ENCODE peak calls at places on chromosomes 3 and 15, in seven cellular contexts. S is MM.1S, K is heart left ventricle, R is cardiac fibroblast, X is Calu3, O is thyroid gland, D is mammary epithelial cell. A is an unnamed sample.

GRCh38 chr15:76333720-76334437 is 2.7 kb upstream of the ISL2 start:
- DNase-seq in S (no peak), K (no peak), R (no peak), X (peak; percentile 50), O (no peak), D (no peak), A (peak; percentile 37)

GRCh38 chr15:84715442-84716035 is 400 bp downstream of the SEC11A start:
- DNase-seq in S (peak; percentile 27), K (peak; percentile 35), R (peak; percentile 33), X (peak; percentile 33), O (peak; percentile 40), D (peak; percentile 65), A (peak; percentile 58)

GRCh38 chr3:69014022-69014580 is 617 bp upstream of the EOGT start:
- DNase-seq in S (no peak), K (no peak), R (no peak), X (no peak), O (no peak), D (no peak), A (no peak)

GRCh38 chr3:52350981-52351761 is 35.1 kb downstream of the DNAH1 start:
- DNase-seq in S (no peak), K (no peak), R (no peak), X (no peak), O (no peak), D (no peak), A (no peak)

GRCh38 chr3:171860830-171861535 is 17.8 kb downstream of the TMEM212 start:
- DNase-seq in S (no peak), K (peak; percentile 50), R (peak; percentile 98), X (no peak), O (peak; percentile 73), D (no peak), A (no peak)

GRCh38 chr3:114362815-114363214 is 69.0 kb downstream of the TIGIT start:
- DNase-seq in S (peak; percentile 46), K (no peak), R (peak; percentile 68), X (no peak), O (no peak), D (peak; percentile 21), A (peak; percentile 29)

GRCh38 chr3:152836269-152836668 is 1.3 kb downstream of the P2RY1 start:
- DNase-seq in S (no peak), K (no peak), R (no peak), X (no peak), O (no peak), D (no peak), A (no peak)

GRCh38 chr3:114880078-114880477 is 267.0 kb downstream of the ZBTB20 start:
- DNase-seq in S (no peak), K (no peak), R (no peak), X (no peak), O (peak; percentile 51), D (peak; percentile 6), A (no peak)

GRCh38 chr3:56630966-56631365 is 52.1 kb downstream of the TASOR start:
- DNase-seq in S (no peak), K (no peak), R (no peak), X (no peak), O (no peak), D (no peak), A (peak; percentile 11)

GRCh38 chr3:46416134-46417119 is 9.4 kb downstream of the CCRL2 start:
- DNase-seq in S (peak; percentile 94), K (no peak), R (no peak), X (no peak), O (no peak), D (no peak), A (no peak)

GRCh38 chr3:69867941-69868505 is 128.8 kb downstream of the MITF start:
- DNase-seq in S (no peak), K (no peak), R (peak; percentile 10), X (no peak), O (no peak), D (no peak), A (no peak)

GRCh38 chr15:77282333-77282732 is 137.6 kb downstream of the PEAK1 start:
- DNase-seq in S (no peak), K (peak; percentile 26), R (peak; percentile 71), X (no peak), O (no peak), D (no peak), A (no peak)

GRCh38 chr3:25041871-25042584 is 386.0 kb upstream of the RARB start:
- DNase-seq in S (no peak), K (no peak), R (no peak), X (no peak), O (no peak), D (no peak), A (no peak)
- TF ChIP-seq CTCF in S (no peak), K (peak; percentile 11), R (no peak), X (no peak), O (no peak), D (no peak), A (no peak)

GRCh38 chr3:128993461-128994172 is at the start of gene CFAP92:
- DNase-seq in S (peak; percentile 92), K (peak; percentile 90), R (peak; percentile 74), X (peak; percentile 97), O (peak; percentile 89), D (peak; percentile 81), A (peak; percentile 87)
- TF ChIP-seq CTCF in S (no peak), K (no peak), R (no peak), X (no peak), O (no peak), D (no peak), A (no peak)

GRCh38 chr3:36698314-36698713 is 66.0 kb downstream of the DCLK3 start:
- DNase-seq in S (no peak), K (no peak), R (no peak), X (no peak), O (no peak), D (peak; percentile 58), A (peak; percentile 70)

GRCh38 chr3:36695113-36695768 is 69.1 kb downstream of the DCLK3 start:
- DNase-seq in S (no peak), K (no peak), R (no peak), X (no peak), O (no peak), D (no peak), A (no peak)

GRCh38 chr3:36695769-36696137 is 68.6 kb downstream of the DCLK3 start:
- DNase-seq in S (no peak), K (no peak), R (no peak), X (no peak), O (no peak), D (peak; percentile 89), A (peak; percentile 85)

GRCh38 chr3:36696799-36697198 is 67.6 kb downstream of the DCLK3 start:
- DNase-seq in S (no peak), K (no peak), R (no peak), X (no peak), O (no peak), D (no peak), A (no peak)

DNA sequence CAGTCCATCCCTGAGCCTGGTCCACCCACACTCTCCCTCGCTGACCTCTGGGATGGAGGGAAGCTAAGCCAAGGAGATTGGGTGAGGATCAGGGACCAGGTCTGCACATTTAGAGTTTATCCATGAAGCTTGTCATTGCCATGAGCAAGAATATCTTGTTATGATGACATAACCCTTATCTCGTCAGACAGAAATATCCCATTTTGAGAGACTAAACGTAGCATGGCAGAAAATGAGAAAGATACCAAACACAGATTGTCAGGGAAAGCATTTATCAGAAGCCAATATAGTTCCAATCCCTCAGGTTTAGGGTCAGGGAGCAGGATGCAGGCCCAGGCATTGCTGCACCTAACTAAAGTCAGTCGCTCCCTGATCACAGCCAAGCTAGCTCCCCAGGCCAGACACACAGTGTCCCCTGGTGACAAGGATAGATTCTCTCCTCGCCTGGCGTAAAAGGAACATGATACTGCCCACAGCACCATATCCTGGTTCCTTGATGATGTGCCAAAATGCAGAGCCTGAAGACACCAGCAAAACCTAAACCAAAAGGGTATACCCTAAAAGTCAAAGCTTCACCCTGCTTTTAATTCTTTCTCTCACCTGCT is 66.9 kb downstream of the DCLK3 start:
- DNase-seq in S (no peak), K (no peak), R (no peak), X (peak; percentile 15), O (no peak), D (no peak), A (no peak)
- TF ChIP-seq CTCF in S (no peak), K (no peak), R (no peak), X (no peak), O (no peak), D (no peak), A (no peak)

GRCh38 chr3:108662141-108662738 is 72.7 kb downstream of the DZIP3 start:
- DNase-seq in S (peak; percentile 73), K (no peak), R (peak; percentile 89), X (peak; percentile 60), O (peak; percentile 7), D (peak; percentile 42), A (peak; percentile 78)

GRCh38 chr3:108664266-108664665 is 74.7 kb downstream of the DZIP3 start:
- DNase-seq in S (no peak), K (no peak), R (peak; percentile 4), X (no peak), O (no peak), D (no peak), A (no peak)

GRCh38 chr3:108667312-108667711 is 77.8 kb downstream of the DZIP3 start:
- DNase-seq in S (no peak), K (no peak), R (no peak), X (no peak), O (no peak), D (no peak), A (no peak)

DNA sequence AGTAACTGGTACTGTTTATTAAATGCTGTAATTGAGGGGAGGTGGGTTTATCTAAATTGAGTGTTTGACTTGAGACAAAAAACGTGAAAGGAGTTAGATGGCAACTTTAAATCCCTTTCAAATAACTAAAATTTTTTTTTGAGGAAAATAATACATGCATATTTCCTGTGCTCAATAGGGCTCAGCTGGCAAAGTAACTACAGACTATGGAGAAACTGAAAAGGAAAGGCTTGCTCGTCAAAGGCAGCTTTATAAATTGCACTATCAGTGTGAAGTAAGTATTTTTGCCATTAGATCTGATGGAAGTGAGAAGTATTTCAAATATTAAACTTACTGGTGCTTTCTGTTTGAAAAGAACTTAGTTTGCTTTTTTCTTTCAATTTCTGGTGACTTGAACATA is 72.2 kb downstream of the DZIP3 start:
- DNase-seq in S (no peak), K (no peak), R (peak; percentile 2), X (no peak), O (no peak), D (no peak), A (no peak)
- TF ChIP-seq CTCF in S (no peak), K (no peak), R (no peak), X (no peak), O (no peak), D (no peak), A (no peak)